ENCODE peak calls at places on chromosomes 11 and 22, in ten cellular contexts. One of them, this sample, is unnamed.

GRCh38 chr22:48070083-48070482 is 1307.6 kb downstream of the TBC1D22A start:
- DNase-seq in BE2C: no peak
- DNase-seq in activated CD8-positive, alpha-beta memory T cell treated with anti-CD3 and anti-CD28 coated beads for 1 hour: no peak
- DNase-seq in HTR-8/SVneo: no peak
- DNase-seq in activated naive CD4-positive, alpha-beta T cell treated with anti-CD3 and anti-CD28 coated beads, Interleukin-2, amount 10 ng/mL, durations not matched to agents 7 days and 5 days: no peak
- DNase-seq in CD4-positive, CD25-positive, alpha-beta regulatory T cell: no peak
- DNase-seq in anterior cingulate cortex: no peak
- DNase-seq in effector CD8-positive, alpha-beta T cell: no peak
- DNase-seq in fibroblast of the aortic adventitia: no peak
- DNase-seq in GM23248: no peak
- DNase-seq in this sample: no peak

GRCh38 chr11:68181719-68182451 is 31.2 kb downstream of the KMT5B start:
- DNase-seq in BE2C: no peak
- DNase-seq in GM23248: no peak
- DNase-seq in HTR-8/SVneo: no peak
- DNase-seq in effector CD8-positive, alpha-beta T cell: no peak
- DNase-seq in anterior cingulate cortex: no peak
- DNase-seq in activated CD8-positive, alpha-beta memory T cell treated with anti-CD3 and anti-CD28 coated beads for 1 hour: no peak
- DNase-seq in fibroblast of the aortic adventitia: no peak
- DNase-seq in CD4-positive, CD25-positive, alpha-beta regulatory T cell: no peak
- DNase-seq in activated naive CD4-positive, alpha-beta T cell treated with anti-CD3 and anti-CD28 coated beads, Interleukin-2, amount 10 ng/mL, durations not matched to agents 7 days and 5 days: no peak
- DNase-seq in this sample: no peak

GRCh38 chr22:39690901-39691620 is 120.5 kb downstream of the CACNA1I start:
- DNase-seq in activated CD8-positive, alpha-beta memory T cell treated with anti-CD3 and anti-CD28 coated beads for 1 hour: no peak
- DNase-seq in effector CD8-positive, alpha-beta T cell: no peak
- DNase-seq in anterior cingulate cortex: peak; percentile 65
- DNase-seq in GM23248: peak; percentile 24
- DNase-seq in BE2C: peak; percentile 53
- DNase-seq in fibroblast of the aortic adventitia: no peak
- DNase-seq in HTR-8/SVneo: no peak
- DNase-seq in CD4-positive, CD25-positive, alpha-beta regulatory T cell: no peak
- DNase-seq in activated naive CD4-positive, alpha-beta T cell treated with anti-CD3 and anti-CD28 coated beads, Interleukin-2, amount 10 ng/mL, durations not matched to agents 7 days and 5 days: no peak
- DNase-seq in this sample: no peak

GRCh38 chr11:27194976-27195375 is 154.4 kb downstream of the BBOX1 start:
- DNase-seq in activated CD8-positive, alpha-beta memory T cell treated with anti-CD3 and anti-CD28 coated beads for 1 hour: no peak
- DNase-seq in BE2C: no peak
- DNase-seq in activated naive CD4-positive, alpha-beta T cell treated with anti-CD3 and anti-CD28 coated beads, Interleukin-2, amount 10 ng/mL, durations not matched to agents 7 days and 5 days: no peak
- DNase-seq in fibroblast of the aortic adventitia: no peak
- DNase-seq in GM23248: peak; percentile 70
- DNase-seq in effector CD8-positive, alpha-beta T cell: no peak
- DNase-seq in anterior cingulate cortex: no peak
- DNase-seq in CD4-positive, CD25-positive, alpha-beta regulatory T cell: no peak
- DNase-seq in HTR-8/SVneo: no peak
- DNase-seq in this sample: no peak

GRCh38 chr11:28223577-28223976 is 115.4 kb downstream of the METTL15 start:
- DNase-seq in anterior cingulate cortex: no peak
- DNase-seq in HTR-8/SVneo: no peak
- DNase-seq in GM23248: no peak
- DNase-seq in CD4-positive, CD25-positive, alpha-beta regulatory T cell: no peak
- DNase-seq in effector CD8-positive, alpha-beta T cell: no peak
- DNase-seq in BE2C: no peak
- DNase-seq in activated CD8-positive, alpha-beta memory T cell treated with anti-CD3 and anti-CD28 coated beads for 1 hour: no peak
- DNase-seq in activated naive CD4-positive, alpha-beta T cell treated with anti-CD3 and anti-CD28 coated beads, Interleukin-2, amount 10 ng/mL, durations not matched to agents 7 days and 5 days: no peak
- DNase-seq in fibroblast of the aortic adventitia: no peak
- DNase-seq in this sample: no peak

GRCh38 chr22:43852605-43853327 is 9.5 kb downstream of the SULT4A1 start:
- DNase-seq in fibroblast of the aortic adventitia: no peak
- DNase-seq in BE2C: no peak
- DNase-seq in anterior cingulate cortex: no peak
- DNase-seq in CD4-positive, CD25-positive, alpha-beta regulatory T cell: no peak
- DNase-seq in effector CD8-positive, alpha-beta T cell: no peak
- DNase-seq in activated CD8-positive, alpha-beta memory T cell treated with anti-CD3 and anti-CD28 coated beads for 1 hour: no peak
- DNase-seq in HTR-8/SVneo: no peak
- DNase-seq in activated naive CD4-positive, alpha-beta T cell treated with anti-CD3 and anti-CD28 coated beads, Interleukin-2, amount 10 ng/mL, durations not matched to agents 7 days and 5 days: peak; percentile 12
- DNase-seq in GM23248: no peak
- DNase-seq in this sample: no peak

GRCh38 chr11:35158371-35159081 is 19.6 kb downstream of the CD44 start:
- DNase-seq in activated CD8-positive, alpha-beta memory T cell treated with anti-CD3 and anti-CD28 coated beads for 1 hour: no peak
- DNase-seq in BE2C: no peak
- DNase-seq in GM23248: peak; percentile 50
- DNase-seq in anterior cingulate cortex: no peak
- DNase-seq in activated naive CD4-positive, alpha-beta T cell treated with anti-CD3 and anti-CD28 coated beads, Interleukin-2, amount 10 ng/mL, durations not matched to agents 7 days and 5 days: no peak
- DNase-seq in fibroblast of the aortic adventitia: peak; percentile 88
- DNase-seq in effector CD8-positive, alpha-beta T cell: no peak
- DNase-seq in HTR-8/SVneo: no peak
- DNase-seq in CD4-positive, CD25-positive, alpha-beta regulatory T cell: no peak
- DNase-seq in this sample: peak; percentile 2

GRCh38 chr11:120545813-120546212 is 34.3 kb downstream of the GRIK4 start:
- DNase-seq in CD4-positive, CD25-positive, alpha-beta regulatory T cell: no peak
- DNase-seq in GM23248: no peak
- DNase-seq in fibroblast of the aortic adventitia: no peak
- DNase-seq in effector CD8-positive, alpha-beta T cell: no peak
- DNase-seq in HTR-8/SVneo: no peak
- DNase-seq in BE2C: no peak
- DNase-seq in activated CD8-positive, alpha-beta memory T cell treated with anti-CD3 and anti-CD28 coated beads for 1 hour: no peak
- DNase-seq in anterior cingulate cortex: no peak
- DNase-seq in activated naive CD4-positive, alpha-beta T cell treated with anti-CD3 and anti-CD28 coated beads, Interleukin-2, amount 10 ng/mL, durations not matched to agents 7 days and 5 days: no peak
- DNase-seq in this sample: no peak

GRCh38 chr22:29627196-29627535 is 23.7 kb downstream of the NF2 start:
- DNase-seq in HTR-8/SVneo: no peak
- DNase-seq in anterior cingulate cortex: no peak
- DNase-seq in effector CD8-positive, alpha-beta T cell: no peak
- DNase-seq in activated naive CD4-positive, alpha-beta T cell treated with anti-CD3 and anti-CD28 coated beads, Interleukin-2, amount 10 ng/mL, durations not matched to agents 7 days and 5 days: no peak
- DNase-seq in fibroblast of the aortic adventitia: no peak
- DNase-seq in BE2C: no peak
- DNase-seq in GM23248: no peak
- DNase-seq in CD4-positive, CD25-positive, alpha-beta regulatory T cell: no peak
- DNase-seq in activated CD8-positive, alpha-beta memory T cell treated with anti-CD3 and anti-CD28 coated beads for 1 hour: no peak
- DNase-seq in this sample: no peak

GRCh38 chr22:42833104-42833503 is 24.0 kb downstream of the ARFGAP3 start:
- DNase-seq in anterior cingulate cortex: no peak
- DNase-seq in CD4-positive, CD25-positive, alpha-beta regulatory T cell: no peak
- DNase-seq in GM23248: no peak
- DNase-seq in activated naive CD4-positive, alpha-beta T cell treated with anti-CD3 and anti-CD28 coated beads, Interleukin-2, amount 10 ng/mL, durations not matched to agents 7 days and 5 days: no peak
- DNase-seq in effector CD8-positive, alpha-beta T cell: no peak
- DNase-seq in BE2C: no peak
- DNase-seq in fibroblast of the aortic adventitia: no peak
- DNase-seq in activated CD8-positive, alpha-beta memory T cell treated with anti-CD3 and anti-CD28 coated beads for 1 hour: no peak
- DNase-seq in HTR-8/SVneo: no peak
- DNase-seq in this sample: no peak

GRCh38 chr22:20267441-20268288 is 453 bp downstream of the RTN4R start:
- DNase-seq in activated CD8-positive, alpha-beta memory T cell treated with anti-CD3 and anti-CD28 coated beads for 1 hour: no peak
- DNase-seq in CD4-positive, CD25-positive, alpha-beta regulatory T cell: no peak
- DNase-seq in BE2C: no peak
- DNase-seq in HTR-8/SVneo: no peak
- DNase-seq in anterior cingulate cortex: no peak
- DNase-seq in fibroblast of the aortic adventitia: no peak
- DNase-seq in effector CD8-positive, alpha-beta T cell: no peak
- DNase-seq in activated naive CD4-positive, alpha-beta T cell treated with anti-CD3 and anti-CD28 coated beads, Interleukin-2, amount 10 ng/mL, durations not matched to agents 7 days and 5 days: peak; percentile 50
- DNase-seq in GM23248: no peak
- DNase-seq in this sample: no peak

GRCh38 chr22:40413873-40414272 is 43.5 kb downstream of the SGSM3 start:
- DNase-seq in HTR-8/SVneo: no peak
- DNase-seq in CD4-positive, CD25-positive, alpha-beta regulatory T cell: no peak
- DNase-seq in BE2C: no peak
- DNase-seq in activated naive CD4-positive, alpha-beta T cell treated with anti-CD3 and anti-CD28 coated beads, Interleukin-2, amount 10 ng/mL, durations not matched to agents 7 days and 5 days: no peak
- DNase-seq in anterior cingulate cortex: no peak
- DNase-seq in GM23248: no peak
- DNase-seq in fibroblast of the aortic adventitia: no peak
- DNase-seq in effector CD8-positive, alpha-beta T cell: no peak
- DNase-seq in activated CD8-positive, alpha-beta memory T cell treated with anti-CD3 and anti-CD28 coated beads for 1 hour: no peak
- DNase-seq in this sample: peak; percentile 39

GRCh38 chr11:72326151-72326842 is 82.3 kb upstream of the PHOX2A start:
- DNase-seq in BE2C: peak; percentile 89
- DNase-seq in GM23248: peak; percentile 85
- DNase-seq in activated CD8-positive, alpha-beta memory T cell treated with anti-CD3 and anti-CD28 coated beads for 1 hour: no peak
- DNase-seq in HTR-8/SVneo: no peak
- DNase-seq in fibroblast of the aortic adventitia: peak; percentile 46
- DNase-seq in anterior cingulate cortex: no peak
- DNase-seq in activated naive CD4-positive, alpha-beta T cell treated with anti-CD3 and anti-CD28 coated beads, Interleukin-2, amount 10 ng/mL, durations not matched to agents 7 days and 5 days: no peak
- DNase-seq in CD4-positive, CD25-positive, alpha-beta regulatory T cell: no peak
- DNase-seq in effector CD8-positive, alpha-beta T cell: no peak
- DNase-seq in this sample: peak; percentile 49

GRCh38 chr11:130001491-130002351 is 914 bp downstream of the PRDM10 start:
- DNase-seq in fibroblast of the aortic adventitia: peak; percentile 41
- DNase-seq in activated CD8-positive, alpha-beta memory T cell treated with anti-CD3 and anti-CD28 coated beads for 1 hour: no peak
- DNase-seq in GM23248: peak; percentile 78
- DNase-seq in anterior cingulate cortex: peak; percentile 58
- DNase-seq in CD4-positive, CD25-positive, alpha-beta regulatory T cell: peak; percentile 45
- DNase-seq in activated naive CD4-positive, alpha-beta T cell treated with anti-CD3 and anti-CD28 coated beads, Interleukin-2, amount 10 ng/mL, durations not matched to agents 7 days and 5 days: no peak
- DNase-seq in BE2C: no peak
- DNase-seq in HTR-8/SVneo: no peak
- DNase-seq in effector CD8-positive, alpha-beta T cell: peak; percentile 29
- DNase-seq in this sample: peak; percentile 94

GRCh38 chr22:37647928-37648327 is 8.5 kb downstream of the SH3BP1 start:
- DNase-seq in CD4-positive, CD25-positive, alpha-beta regulatory T cell: no peak
- DNase-seq in BE2C: no peak
- DNase-seq in HTR-8/SVneo: no peak
- DNase-seq in GM23248: no peak
- DNase-seq in fibroblast of the aortic adventitia: no peak
- DNase-seq in effector CD8-positive, alpha-beta T cell: no peak
- DNase-seq in anterior cingulate cortex: no peak
- DNase-seq in activated naive CD4-positive, alpha-beta T cell treated with anti-CD3 and anti-CD28 coated beads, Interleukin-2, amount 10 ng/mL, durations not matched to agents 7 days and 5 days: no peak
- DNase-seq in activated CD8-positive, alpha-beta memory T cell treated with anti-CD3 and anti-CD28 coated beads for 1 hour: no peak
- DNase-seq in this sample: no peak

GRCh38 chr11:127106938-127107337 is 106.4 kb upstream of the KIRREL3 start:
- DNase-seq in HTR-8/SVneo: no peak
- DNase-seq in BE2C: no peak
- DNase-seq in anterior cingulate cortex: no peak
- DNase-seq in GM23248: no peak
- DNase-seq in activated naive CD4-positive, alpha-beta T cell treated with anti-CD3 and anti-CD28 coated beads, Interleukin-2, amount 10 ng/mL, durations not matched to agents 7 days and 5 days: no peak
- DNase-seq in effector CD8-positive, alpha-beta T cell: no peak
- DNase-seq in activated CD8-positive, alpha-beta memory T cell treated with anti-CD3 and anti-CD28 coated beads for 1 hour: no peak
- DNase-seq in fibroblast of the aortic adventitia: no peak
- DNase-seq in CD4-positive, CD25-positive, alpha-beta regulatory T cell: no peak
- DNase-seq in this sample: no peak

GRCh38 chr11:66472054-66472453 is 5.3 kb downstream of the PELI3 start:
- DNase-seq in anterior cingulate cortex: no peak
- DNase-seq in CD4-positive, CD25-positive, alpha-beta regulatory T cell: no peak
- DNase-seq in activated naive CD4-positive, alpha-beta T cell treated with anti-CD3 and anti-CD28 coated beads, Interleukin-2, amount 10 ng/mL, durations not matched to agents 7 days and 5 days: no peak
- DNase-seq in GM23248: no peak
- DNase-seq in fibroblast of the aortic adventitia: no peak
- DNase-seq in BE2C: no peak
- DNase-seq in HTR-8/SVneo: no peak
- DNase-seq in activated CD8-positive, alpha-beta memory T cell treated with anti-CD3 and anti-CD28 coated beads for 1 hour: no peak
- DNase-seq in effector CD8-positive, alpha-beta T cell: no peak
- DNase-seq in this sample: peak; percentile 61

GRCh38 chr11:80980221-80980620 is 1539.4 kb upstream of the TENM4 start:
- DNase-seq in BE2C: no peak
- DNase-seq in activated naive CD4-positive, alpha-beta T cell treated with anti-CD3 and anti-CD28 coated beads, Interleukin-2, amount 10 ng/mL, durations not matched to agents 7 days and 5 days: no peak
- DNase-seq in effector CD8-positive, alpha-beta T cell: no peak
- DNase-seq in GM23248: peak; percentile 72
- DNase-seq in fibroblast of the aortic adventitia: peak; percentile 6
- DNase-seq in anterior cingulate cortex: no peak
- DNase-seq in CD4-positive, CD25-positive, alpha-beta regulatory T cell: no peak
- DNase-seq in HTR-8/SVneo: no peak
- DNase-seq in activated CD8-positive, alpha-beta memory T cell treated with anti-CD3 and anti-CD28 coated beads for 1 hour: no peak
- DNase-seq in this sample: no peak

GRCh38 chr11:111530091-111530490 is 10.4 kb upstream of the LAYN start:
- DNase-seq in GM23248: no peak
- DNase-seq in BE2C: no peak
- DNase-seq in CD4-positive, CD25-positive, alpha-beta regulatory T cell: no peak
- DNase-seq in activated naive CD4-positive, alpha-beta T cell treated with anti-CD3 and anti-CD28 coated beads, Interleukin-2, amount 10 ng/mL, durations not matched to agents 7 days and 5 days: no peak
- DNase-seq in effector CD8-positive, alpha-beta T cell: no peak
- DNase-seq in HTR-8/SVneo: no peak
- DNase-seq in fibroblast of the aortic adventitia: peak; percentile 26
- DNase-seq in anterior cingulate cortex: no peak
- DNase-seq in activated CD8-positive, alpha-beta memory T cell treated with anti-CD3 and anti-CD28 coated beads for 1 hour: no peak
- DNase-seq in this sample: no peak

GRCh38 chr22:38601221-38601764 is 31.3 kb upstream of the DMC1 start:
- DNase-seq in anterior cingulate cortex: no peak
- DNase-seq in fibroblast of the aortic adventitia: no peak
- DNase-seq in HTR-8/SVneo: no peak
- DNase-seq in BE2C: no peak
- DNase-seq in activated CD8-positive, alpha-beta memory T cell treated with anti-CD3 and anti-CD28 coated beads for 1 hour: no peak
- DNase-seq in CD4-positive, CD25-positive, alpha-beta regulatory T cell: no peak
- DNase-seq in effector CD8-positive, alpha-beta T cell: no peak
- DNase-seq in activated naive CD4-positive, alpha-beta T cell treated with anti-CD3 and anti-CD28 coated beads, Interleukin-2, amount 10 ng/mL, durations not matched to agents 7 days and 5 days: no peak
- DNase-seq in GM23248: no peak
- DNase-seq in this sample: no peak

GRCh38 chr22:40193429-40194421 is 16.0 kb downstream of the TNRC6B start:
- DNase-seq in fibroblast of the aortic adventitia: peak; percentile 57
- DNase-seq in HTR-8/SVneo: no peak
- DNase-seq in CD4-positive, CD25-positive, alpha-beta regulatory T cell: no peak
- DNase-seq in BE2C: no peak
- DNase-seq in activated CD8-positive, alpha-beta memory T cell treated with anti-CD3 and anti-CD28 coated beads for 1 hour: no peak
- DNase-seq in effector CD8-positive, alpha-beta T cell: no peak
- DNase-seq in activated naive CD4-positive, alpha-beta T cell treated with anti-CD3 and anti-CD28 coated beads, Interleukin-2, amount 10 ng/mL, durations not matched to agents 7 days and 5 days: no peak
- DNase-seq in anterior cingulate cortex: no peak
- DNase-seq in GM23248: peak; percentile 33
- DNase-seq in this sample: peak; percentile 68

GRCh38 chr11:62850911-62851806 is 11.8 kb upstream of the WDR74 start:
- DNase-seq in anterior cingulate cortex: no peak
- DNase-seq in HTR-8/SVneo: no peak
- DNase-seq in activated naive CD4-positive, alpha-beta T cell treated with anti-CD3 and anti-CD28 coated beads, Interleukin-2, amount 10 ng/mL, durations not matched to agents 7 days and 5 days: no peak
- DNase-seq in CD4-positive, CD25-positive, alpha-beta regulatory T cell: peak; percentile 34
- DNase-seq in effector CD8-positive, alpha-beta T cell: no peak
- DNase-seq in activated CD8-positive, alpha-beta memory T cell treated with anti-CD3 and anti-CD28 coated beads for 1 hour: no peak
- DNase-seq in GM23248: no peak
- DNase-seq in fibroblast of the aortic adventitia: no peak
- DNase-seq in BE2C: peak; percentile 27
- DNase-seq in this sample: no peak

GRCh38 chr22:34878996-34879395 is 187.0 kb upstream of the ISX start:
- DNase-seq in anterior cingulate cortex: no peak
- DNase-seq in CD4-positive, CD25-positive, alpha-beta regulatory T cell: no peak
- DNase-seq in effector CD8-positive, alpha-beta T cell: no peak
- DNase-seq in GM23248: no peak
- DNase-seq in fibroblast of the aortic adventitia: no peak
- DNase-seq in HTR-8/SVneo: no peak
- DNase-seq in activated CD8-positive, alpha-beta memory T cell treated with anti-CD3 and anti-CD28 coated beads for 1 hour: no peak
- DNase-seq in BE2C: no peak
- DNase-seq in activated naive CD4-positive, alpha-beta T cell treated with anti-CD3 and anti-CD28 coated beads, Interleukin-2, amount 10 ng/mL, durations not matched to agents 7 days and 5 days: no peak
- DNase-seq in this sample: no peak

GRCh38 chr22:50305658-50306566 is 1.5 kb downstream of the PLXNB2 start:
- DNase-seq in activated CD8-positive, alpha-beta memory T cell treated with anti-CD3 and anti-CD28 coated beads for 1 hour: no peak
- DNase-seq in HTR-8/SVneo: peak; percentile 96
- DNase-seq in GM23248: peak; percentile 98
- DNase-seq in anterior cingulate cortex: peak; percentile 81
- DNase-seq in effector CD8-positive, alpha-beta T cell: no peak
- DNase-seq in CD4-positive, CD25-positive, alpha-beta regulatory T cell: no peak
- DNase-seq in BE2C: peak; percentile 67
- DNase-seq in fibroblast of the aortic adventitia: peak; percentile 95
- DNase-seq in activated naive CD4-positive, alpha-beta T cell treated with anti-CD3 and anti-CD28 coated beads, Interleukin-2, amount 10 ng/mL, durations not matched to agents 7 days and 5 days: no peak
- DNase-seq in this sample: peak; percentile 100